ENCODE peak calls at places on chromosomes 5 and 9, in seven cellular contexts. G is AG10803, Z is ovary, P is mucosa of descending colon, Q is neural crest cell, A is choroid plexus epithelial cell, O is Calu3. D is an unnamed sample.

GRCh38 chr5:56099346-56099745 is 104.6 kb upstream of the IL6ST start:
- DNase-seq in G (peak; percentile 97), Z (no peak), P (no peak), Q (no peak), A (peak; percentile 87), O (no peak), D (no peak)

GRCh38 chr5:115241881-115242642 is 20.6 kb downstream of the PGGT1B start:
- DNase-seq in G (no peak), Z (no peak), P (no peak), Q (no peak), A (peak; percentile 6), O (no peak), D (no peak)

GRCh38 chr5:143713331-143714032 is 98.5 kb upstream of the HMHB1 start:
- DNase-seq in G (peak; percentile 92), Z (no peak), P (no peak), Q (no peak), A (peak; percentile 84), O (no peak), D (no peak)

GRCh38 chr9:129436751-129437625 is 183.9 kb downstream of the C9orf50 start:
- DNase-seq in G (peak; percentile 43), Z (peak; percentile 87), P (no peak), Q (no peak), A (peak; percentile 70), O (peak; percentile 24), D (peak; percentile 41)

GRCh38 chr5:83331842-83332241 is 139.7 kb upstream of the VCAN start:
- DNase-seq in G (peak; percentile 79), Z (no peak), P (no peak), Q (no peak), A (peak; percentile 7), O (no peak), D (no peak)

GRCh38 chr9:5510360-5510931 is at the start of gene PDCD1LG2:
- DNase-seq in G (peak; percentile 79), Z (no peak), P (no peak), Q (no peak), A (peak; percentile 77), O (no peak), D (no peak)

GRCh38 chr9:123725389-123725788 is 204.5 kb downstream of the DENND1A start:
- DNase-seq in G (peak; percentile 76), Z (no peak), P (no peak), Q (peak; percentile 4), A (peak; percentile 32), O (no peak), D (no peak)

GRCh38 chr5:155661859-155662258 is 648.3 kb downstream of the KIF4B start:
- DNase-seq in G (no peak), Z (no peak), P (no peak), Q (no peak), A (no peak), O (no peak), D (no peak)

GRCh38 chr5:159341145-159341544 is 10.9 kb upstream of the IL12B start:
- DNase-seq in G (no peak), Z (no peak), P (no peak), Q (no peak), A (no peak), O (no peak), D (no peak)

GRCh38 chr5:177515580-177515979 is 1.2 kb downstream of the DDX41 start:
- DNase-seq in G (no peak), Z (no peak), P (peak; percentile 22), Q (no peak), A (no peak), O (no peak), D (no peak)

GRCh38 chr9:126735482-126735881 is 69.4 kb upstream of the ZBTB43 start:
- DNase-seq in G (no peak), Z (no peak), P (no peak), Q (no peak), A (no peak), O (no peak), D (no peak)

GRCh38 chr9:95724253-95724991 is 151.1 kb upstream of the ERCC6L2 start:
- DNase-seq in G (no peak), Z (no peak), P (no peak), Q (no peak), A (no peak), O (no peak), D (no peak)

GRCh38 chr5:131482556-131483088 is 152.4 kb downstream of the RAPGEF6 start:
- DNase-seq in G (no peak), Z (no peak), P (no peak), Q (no peak), A (no peak), O (no peak), D (no peak)

GRCh38 chr5:176781638-176782570 is 28.5 kb upstream of the UNC5A start:
- DNase-seq in G (no peak), Z (no peak), P (peak; percentile 16), Q (no peak), A (peak; percentile 60), O (no peak), D (no peak)

GRCh38 chr5:51465165-51465564 is 81.9 kb downstream of the ISL1 start:
- DNase-seq in G (no peak), Z (no peak), P (no peak), Q (no peak), A (no peak), O (peak; percentile 56), D (no peak)

DNA sequence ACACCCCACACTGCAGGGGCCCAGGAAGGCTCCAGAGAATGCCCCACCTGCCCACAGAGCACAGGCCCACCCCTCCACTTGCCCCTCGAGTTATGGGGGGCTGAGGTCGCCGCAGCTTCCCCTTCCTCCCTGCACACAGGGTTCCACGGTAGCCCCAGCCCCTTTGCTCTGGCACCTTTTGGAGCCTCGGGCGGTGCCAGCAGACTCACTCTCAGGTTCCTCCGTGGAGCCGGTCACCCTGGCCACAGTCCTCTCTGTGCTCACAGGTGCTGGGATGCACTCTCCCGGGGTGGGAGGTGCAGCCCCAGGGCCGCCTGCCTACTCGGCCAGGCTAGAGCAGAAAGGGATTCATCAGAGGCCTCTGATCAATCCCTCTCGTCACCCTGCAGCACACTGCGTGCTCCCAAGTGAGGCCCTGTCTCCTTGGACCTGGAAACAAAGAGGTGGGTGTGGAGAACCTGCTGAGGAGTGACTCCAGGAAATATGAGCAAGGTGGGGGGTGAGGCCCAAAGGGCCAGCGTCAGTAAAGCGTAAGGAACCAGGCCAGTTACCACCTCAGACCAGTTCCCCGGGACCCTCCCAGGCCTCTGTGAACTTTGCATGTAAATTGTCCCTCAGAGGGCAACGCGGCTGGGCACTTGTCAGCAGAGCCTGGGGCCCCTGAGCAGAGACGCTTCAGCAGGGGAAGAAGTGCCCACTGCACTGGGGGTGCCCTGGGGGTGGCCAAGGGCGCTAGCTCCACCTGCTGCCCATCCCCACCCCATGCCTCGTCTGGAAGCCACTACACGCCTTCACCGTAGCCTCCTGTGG is 167.8 kb downstream of the OLFM1 start:
- DNase-seq in G (no peak), Z (no peak), P (peak; percentile 40), Q (no peak), A (no peak), O (no peak), D (no peak)
- TF ChIP-seq CTCF in G (no peak), Z (no peak), P (no peak), Q (no peak), A (no peak), O (no peak), D (no peak)

DNA sequence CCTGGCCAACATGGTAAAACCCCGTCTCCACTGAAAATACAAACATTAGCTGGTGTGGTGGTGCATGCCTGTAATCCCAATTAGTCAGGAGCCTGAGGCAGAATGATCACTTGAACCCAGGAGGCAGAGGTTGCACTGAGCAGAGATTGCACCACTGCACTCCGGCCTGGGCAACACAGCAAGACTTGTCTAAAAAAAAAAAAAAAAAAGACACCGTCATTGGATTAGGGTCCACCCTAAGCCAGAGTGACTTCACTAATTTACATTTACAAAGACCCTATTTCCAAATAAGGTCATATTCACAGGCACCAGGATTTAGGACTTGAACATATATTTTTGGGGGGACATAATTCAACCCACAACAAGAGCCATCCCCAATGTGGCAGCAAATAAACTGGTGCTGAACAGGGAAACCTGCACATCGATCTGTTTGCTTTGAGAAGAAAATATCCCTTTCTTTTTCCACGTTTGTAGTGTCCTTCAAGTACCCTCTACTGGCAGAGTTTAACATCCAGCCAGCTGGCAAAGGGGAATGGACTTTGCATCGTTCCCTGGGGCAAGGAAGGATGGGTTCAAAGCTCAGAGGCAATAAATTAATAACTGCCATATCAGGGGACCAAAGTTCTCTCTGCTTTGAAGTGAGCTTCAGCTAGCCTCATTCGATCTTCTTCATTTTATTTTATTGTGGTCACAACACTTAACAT is 3.7 kb upstream of the DNAJC25 start:
- DNase-seq in G (no peak), Z (no peak), P (no peak), Q (no peak), A (no peak), O (no peak), D (no peak)
- TF ChIP-seq CTCF in G (no peak), Z (no peak), P (no peak), Q (no peak), A (no peak), O (no peak), D (no peak)

GRCh38 chr5:140147460-140147859 is 21.7 kb downstream of the IGIP start:
- DNase-seq in G (no peak), Z (no peak), P (no peak), Q (no peak), A (no peak), O (no peak), D (no peak)

GRCh38 chr5:140150201-140150600 is 24.5 kb downstream of the IGIP start:
- DNase-seq in G (no peak), Z (no peak), P (no peak), Q (no peak), A (no peak), O (no peak), D (no peak)

GRCh38 chr5:140146523-140146842 is 20.7 kb downstream of the IGIP start:
- DNase-seq in G (no peak), Z (no peak), P (no peak), Q (no peak), A (no peak), O (no peak), D (no peak)

GRCh38 chr5:140145818-140146522 is 20.2 kb downstream of the IGIP start:
- DNase-seq in G (peak; percentile 73), Z (peak; percentile 75), P (peak; percentile 70), Q (peak; percentile 69), A (peak; percentile 63), O (peak; percentile 90), D (peak; percentile 83)

DNA sequence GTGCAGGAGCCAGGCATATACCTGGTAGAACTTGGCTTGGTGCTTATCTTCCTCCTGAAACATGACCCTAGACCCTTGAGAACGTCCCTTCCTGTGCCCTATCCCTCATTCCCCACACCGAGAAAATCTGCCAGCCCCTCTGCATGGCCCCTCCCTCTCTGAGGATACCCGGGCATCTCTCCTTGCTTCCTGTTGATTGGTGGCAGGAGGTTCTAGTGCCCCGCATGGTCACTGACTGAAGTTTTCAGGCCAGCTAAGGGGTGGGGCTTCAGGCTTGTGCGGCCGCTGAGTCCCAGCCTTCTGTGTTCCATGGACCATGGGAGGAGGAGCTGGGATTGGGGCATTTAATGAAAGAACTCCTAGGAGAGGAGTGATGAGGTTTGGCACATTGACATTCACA is 22.8 kb downstream of the IGIP start:
- DNase-seq in G (no peak), Z (no peak), P (no peak), Q (peak; percentile 23), A (peak; percentile 13), O (peak; percentile 43), D (peak; percentile 42)
- TF ChIP-seq CTCF in G (peak; percentile 22), Z (no peak), P (no peak), Q (no peak), A (peak; percentile 7), O (no peak), D (no peak)

GRCh38 chr9:35910613-35911488 is 1.6 kb downstream of the SPAAR start:
- DNase-seq in G (peak; percentile 67), Z (no peak), P (peak; percentile 74), Q (no peak), A (peak; percentile 82), O (peak; percentile 63), D (peak; percentile 48)
- TF ChIP-seq CTCF in G (peak; percentile 66), Z (no peak), P (peak; percentile 44), Q (peak; percentile 52), A (peak; percentile 79), O (peak; percentile 41), D (peak; percentile 33)